ENCODE peak calls at places on chromosomes 5 and 9, in nine cellular contexts. One of them, this sample, is unnamed.

GRCh38 chr9:8234286-8234819 is 434.8 kb upstream of the DMAC1 start:
- DNase-seq in HL-60: no peak
- DNase-seq in skeletal muscle cell: no peak
- DNase-seq in activated CD8-positive, alpha-beta memory T cell treated with anti-CD3 and anti-CD28 coated beads for 48 hours: no peak
- DNase-seq in DND-41: no peak
- DNase-seq in mammary epithelial cell: no peak
- DNase-seq in stimulated activated CD4-positive, alpha-beta T cell treated with anti-CD3 and anti-CD28 coated beads, Interleukin-2, amount 100 ng/mL, for 48 hours: no peak
- DNase-seq in stimulated activated CD8-positive, alpha-beta memory T cell treated with anti-CD3 and anti-CD28 coated beads, Interleukin-7, amount 100 ng/mL, for 4 hours: no peak
- DNase-seq in hepatic stellate cell: no peak
- DNase-seq in this sample: no peak

GRCh38 chr9:83062653-83063527 is at the start of gene RASEF:
- DNase-seq in HL-60: no peak
- DNase-seq in skeletal muscle cell: no peak
- DNase-seq in activated CD8-positive, alpha-beta memory T cell treated with anti-CD3 and anti-CD28 coated beads for 48 hours: no peak
- DNase-seq in DND-41: no peak
- DNase-seq in mammary epithelial cell: peak
- DNase-seq in stimulated activated CD4-positive, alpha-beta T cell treated with anti-CD3 and anti-CD28 coated beads, Interleukin-2, amount 100 ng/mL, for 48 hours: no peak
- DNase-seq in stimulated activated CD8-positive, alpha-beta memory T cell treated with anti-CD3 and anti-CD28 coated beads, Interleukin-7, amount 100 ng/mL, for 4 hours: no peak
- DNase-seq in hepatic stellate cell: no peak
- DNase-seq in this sample: no peak

GRCh38 chr9:34399729-34400128 is 23.0 kb upstream of the MYORG start:
- DNase-seq in HL-60: no peak
- DNase-seq in skeletal muscle cell: no peak
- DNase-seq in activated CD8-positive, alpha-beta memory T cell treated with anti-CD3 and anti-CD28 coated beads for 48 hours: no peak
- DNase-seq in DND-41: no peak
- DNase-seq in mammary epithelial cell: no peak
- DNase-seq in stimulated activated CD4-positive, alpha-beta T cell treated with anti-CD3 and anti-CD28 coated beads, Interleukin-2, amount 100 ng/mL, for 48 hours: no peak
- DNase-seq in stimulated activated CD8-positive, alpha-beta memory T cell treated with anti-CD3 and anti-CD28 coated beads, Interleukin-7, amount 100 ng/mL, for 4 hours: no peak
- DNase-seq in hepatic stellate cell: no peak
- DNase-seq in this sample: no peak

GRCh38 chr5:147216552-147217154 is 18.2 kb upstream of the STK32A start:
- DNase-seq in HL-60: no peak
- DNase-seq in skeletal muscle cell: no peak
- DNase-seq in activated CD8-positive, alpha-beta memory T cell treated with anti-CD3 and anti-CD28 coated beads for 48 hours: no peak
- DNase-seq in DND-41: no peak
- DNase-seq in mammary epithelial cell: no peak
- DNase-seq in stimulated activated CD4-positive, alpha-beta T cell treated with anti-CD3 and anti-CD28 coated beads, Interleukin-2, amount 100 ng/mL, for 48 hours: no peak
- DNase-seq in stimulated activated CD8-positive, alpha-beta memory T cell treated with anti-CD3 and anti-CD28 coated beads, Interleukin-7, amount 100 ng/mL, for 4 hours: no peak
- DNase-seq in hepatic stellate cell: no peak
- DNase-seq in this sample: no peak

GRCh38 chr5:67095346-67095871 is 101.2 kb downstream of the CD180 start:
- DNase-seq in HL-60: no peak
- DNase-seq in skeletal muscle cell: peak
- DNase-seq in activated CD8-positive, alpha-beta memory T cell treated with anti-CD3 and anti-CD28 coated beads for 48 hours: no peak
- DNase-seq in DND-41: no peak
- DNase-seq in mammary epithelial cell: peak
- DNase-seq in stimulated activated CD4-positive, alpha-beta T cell treated with anti-CD3 and anti-CD28 coated beads, Interleukin-2, amount 100 ng/mL, for 48 hours: no peak
- DNase-seq in stimulated activated CD8-positive, alpha-beta memory T cell treated with anti-CD3 and anti-CD28 coated beads, Interleukin-7, amount 100 ng/mL, for 4 hours: no peak
- DNase-seq in hepatic stellate cell: no peak
- DNase-seq in this sample: no peak

GRCh38 chr9:18896531-18897179 is 136.4 kb downstream of the SAXO1 start:
- DNase-seq in HL-60: peak
- DNase-seq in skeletal muscle cell: no peak
- DNase-seq in activated CD8-positive, alpha-beta memory T cell treated with anti-CD3 and anti-CD28 coated beads for 48 hours: no peak
- DNase-seq in DND-41: peak
- DNase-seq in mammary epithelial cell: peak
- DNase-seq in stimulated activated CD4-positive, alpha-beta T cell treated with anti-CD3 and anti-CD28 coated beads, Interleukin-2, amount 100 ng/mL, for 48 hours: no peak
- DNase-seq in stimulated activated CD8-positive, alpha-beta memory T cell treated with anti-CD3 and anti-CD28 coated beads, Interleukin-7, amount 100 ng/mL, for 4 hours: no peak
- DNase-seq in hepatic stellate cell: no peak
- DNase-seq in this sample: no peak

GRCh38 chr9:92709954-92710353 is 40.0 kb upstream of the IPPK start:
- DNase-seq in HL-60: no peak
- DNase-seq in skeletal muscle cell: no peak
- DNase-seq in activated CD8-positive, alpha-beta memory T cell treated with anti-CD3 and anti-CD28 coated beads for 48 hours: no peak
- DNase-seq in DND-41: no peak
- DNase-seq in mammary epithelial cell: no peak
- DNase-seq in stimulated activated CD4-positive, alpha-beta T cell treated with anti-CD3 and anti-CD28 coated beads, Interleukin-2, amount 100 ng/mL, for 48 hours: no peak
- DNase-seq in stimulated activated CD8-positive, alpha-beta memory T cell treated with anti-CD3 and anti-CD28 coated beads, Interleukin-7, amount 100 ng/mL, for 4 hours: no peak
- DNase-seq in hepatic stellate cell: no peak
- DNase-seq in this sample: no peak

GRCh38 chr5:60312098-60312497 is 387.9 kb downstream of the DEPDC1B start:
- DNase-seq in HL-60: no peak
- DNase-seq in skeletal muscle cell: no peak
- DNase-seq in activated CD8-positive, alpha-beta memory T cell treated with anti-CD3 and anti-CD28 coated beads for 48 hours: no peak
- DNase-seq in DND-41: no peak
- DNase-seq in mammary epithelial cell: no peak
- DNase-seq in stimulated activated CD4-positive, alpha-beta T cell treated with anti-CD3 and anti-CD28 coated beads, Interleukin-2, amount 100 ng/mL, for 48 hours: no peak
- DNase-seq in stimulated activated CD8-positive, alpha-beta memory T cell treated with anti-CD3 and anti-CD28 coated beads, Interleukin-7, amount 100 ng/mL, for 4 hours: no peak
- DNase-seq in hepatic stellate cell: no peak
- DNase-seq in this sample: no peak

GRCh38 chr9:438961-439768 is 224.5 kb downstream of the DOCK8 start:
- DNase-seq in HL-60: no peak
- DNase-seq in skeletal muscle cell: no peak
- DNase-seq in activated CD8-positive, alpha-beta memory T cell treated with anti-CD3 and anti-CD28 coated beads for 48 hours: no peak
- DNase-seq in DND-41: no peak
- DNase-seq in mammary epithelial cell: peak
- DNase-seq in stimulated activated CD4-positive, alpha-beta T cell treated with anti-CD3 and anti-CD28 coated beads, Interleukin-2, amount 100 ng/mL, for 48 hours: no peak
- DNase-seq in stimulated activated CD8-positive, alpha-beta memory T cell treated with anti-CD3 and anti-CD28 coated beads, Interleukin-7, amount 100 ng/mL, for 4 hours: no peak
- DNase-seq in hepatic stellate cell: no peak
- DNase-seq in this sample: no peak

GRCh38 chr5:172163346-172163745 is 24.7 kb downstream of the STK10 start:
- DNase-seq in HL-60: no peak
- DNase-seq in skeletal muscle cell: no peak
- DNase-seq in activated CD8-positive, alpha-beta memory T cell treated with anti-CD3 and anti-CD28 coated beads for 48 hours: no peak
- DNase-seq in DND-41: no peak
- DNase-seq in mammary epithelial cell: no peak
- DNase-seq in stimulated activated CD4-positive, alpha-beta T cell treated with anti-CD3 and anti-CD28 coated beads, Interleukin-2, amount 100 ng/mL, for 48 hours: no peak
- DNase-seq in stimulated activated CD8-positive, alpha-beta memory T cell treated with anti-CD3 and anti-CD28 coated beads, Interleukin-7, amount 100 ng/mL, for 4 hours: no peak
- DNase-seq in hepatic stellate cell: no peak
- DNase-seq in this sample: no peak

GRCh38 chr5:132283423-132284043 is 10.7 kb upstream of the SLC22A4 start:
- DNase-seq in HL-60: no peak
- DNase-seq in skeletal muscle cell: no peak
- DNase-seq in activated CD8-positive, alpha-beta memory T cell treated with anti-CD3 and anti-CD28 coated beads for 48 hours: no peak
- DNase-seq in DND-41: no peak
- DNase-seq in mammary epithelial cell: peak
- DNase-seq in stimulated activated CD4-positive, alpha-beta T cell treated with anti-CD3 and anti-CD28 coated beads, Interleukin-2, amount 100 ng/mL, for 48 hours: no peak
- DNase-seq in stimulated activated CD8-positive, alpha-beta memory T cell treated with anti-CD3 and anti-CD28 coated beads, Interleukin-7, amount 100 ng/mL, for 4 hours: no peak
- DNase-seq in hepatic stellate cell: peak
- DNase-seq in this sample: no peak

GRCh38 chr5:91306497-91306896 is 76.6 kb downstream of the ARRDC3 start:
- DNase-seq in HL-60: no peak
- DNase-seq in skeletal muscle cell: no peak
- DNase-seq in activated CD8-positive, alpha-beta memory T cell treated with anti-CD3 and anti-CD28 coated beads for 48 hours: no peak
- DNase-seq in DND-41: no peak
- DNase-seq in mammary epithelial cell: no peak
- DNase-seq in stimulated activated CD4-positive, alpha-beta T cell treated with anti-CD3 and anti-CD28 coated beads, Interleukin-2, amount 100 ng/mL, for 48 hours: no peak
- DNase-seq in stimulated activated CD8-positive, alpha-beta memory T cell treated with anti-CD3 and anti-CD28 coated beads, Interleukin-7, amount 100 ng/mL, for 4 hours: no peak
- DNase-seq in hepatic stellate cell: no peak
- DNase-seq in this sample: no peak

GRCh38 chr5:57735754-57736153 is 253.1 kb upstream of the ACTBL2 start:
- DNase-seq in HL-60: no peak
- DNase-seq in skeletal muscle cell: peak
- DNase-seq in activated CD8-positive, alpha-beta memory T cell treated with anti-CD3 and anti-CD28 coated beads for 48 hours: no peak
- DNase-seq in DND-41: no peak
- DNase-seq in mammary epithelial cell: peak
- DNase-seq in stimulated activated CD4-positive, alpha-beta T cell treated with anti-CD3 and anti-CD28 coated beads, Interleukin-2, amount 100 ng/mL, for 48 hours: no peak
- DNase-seq in stimulated activated CD8-positive, alpha-beta memory T cell treated with anti-CD3 and anti-CD28 coated beads, Interleukin-7, amount 100 ng/mL, for 4 hours: no peak
- DNase-seq in hepatic stellate cell: peak
- DNase-seq in this sample: peak

GRCh38 chr5:141772281-141772680 is 90.3 kb upstream of the ARAP3 start:
- DNase-seq in HL-60: no peak
- DNase-seq in skeletal muscle cell: no peak
- DNase-seq in activated CD8-positive, alpha-beta memory T cell treated with anti-CD3 and anti-CD28 coated beads for 48 hours: no peak
- DNase-seq in DND-41: no peak
- DNase-seq in mammary epithelial cell: no peak
- DNase-seq in stimulated activated CD4-positive, alpha-beta T cell treated with anti-CD3 and anti-CD28 coated beads, Interleukin-2, amount 100 ng/mL, for 48 hours: no peak
- DNase-seq in stimulated activated CD8-positive, alpha-beta memory T cell treated with anti-CD3 and anti-CD28 coated beads, Interleukin-7, amount 100 ng/mL, for 4 hours: no peak
- DNase-seq in hepatic stellate cell: peak
- DNase-seq in this sample: no peak

GRCh38 chr9:127161081-127161621 is 38.7 kb upstream of the ANGPTL2 start:
- DNase-seq in HL-60: no peak
- DNase-seq in skeletal muscle cell: no peak
- DNase-seq in activated CD8-positive, alpha-beta memory T cell treated with anti-CD3 and anti-CD28 coated beads for 48 hours: no peak
- DNase-seq in DND-41: no peak
- DNase-seq in mammary epithelial cell: no peak
- DNase-seq in stimulated activated CD4-positive, alpha-beta T cell treated with anti-CD3 and anti-CD28 coated beads, Interleukin-2, amount 100 ng/mL, for 48 hours: no peak
- DNase-seq in stimulated activated CD8-positive, alpha-beta memory T cell treated with anti-CD3 and anti-CD28 coated beads, Interleukin-7, amount 100 ng/mL, for 4 hours: no peak
- DNase-seq in hepatic stellate cell: no peak
- DNase-seq in this sample: no peak

GRCh38 chr5:60014331-60014730 is 120.8 kb upstream of the PDE4D start:
- DNase-seq in HL-60: no peak
- DNase-seq in skeletal muscle cell: no peak
- DNase-seq in activated CD8-positive, alpha-beta memory T cell treated with anti-CD3 and anti-CD28 coated beads for 48 hours: no peak
- DNase-seq in DND-41: no peak
- DNase-seq in mammary epithelial cell: no peak
- DNase-seq in stimulated activated CD4-positive, alpha-beta T cell treated with anti-CD3 and anti-CD28 coated beads, Interleukin-2, amount 100 ng/mL, for 48 hours: no peak
- DNase-seq in stimulated activated CD8-positive, alpha-beta memory T cell treated with anti-CD3 and anti-CD28 coated beads, Interleukin-7, amount 100 ng/mL, for 4 hours: no peak
- DNase-seq in hepatic stellate cell: no peak
- DNase-seq in this sample: no peak

GRCh38 chr5:73540192-73540591 is 25.2 kb downstream of the ANKRA2 start:
- DNase-seq in HL-60: no peak
- DNase-seq in skeletal muscle cell: peak
- DNase-seq in activated CD8-positive, alpha-beta memory T cell treated with anti-CD3 and anti-CD28 coated beads for 48 hours: no peak
- DNase-seq in DND-41: no peak
- DNase-seq in mammary epithelial cell: peak
- DNase-seq in stimulated activated CD4-positive, alpha-beta T cell treated with anti-CD3 and anti-CD28 coated beads, Interleukin-2, amount 100 ng/mL, for 48 hours: no peak
- DNase-seq in stimulated activated CD8-positive, alpha-beta memory T cell treated with anti-CD3 and anti-CD28 coated beads, Interleukin-7, amount 100 ng/mL, for 4 hours: no peak
- DNase-seq in hepatic stellate cell: peak
- DNase-seq in this sample: no peak

GRCh38 chr5:56112526-56113121 is 117.9 kb upstream of the IL6ST start:
- DNase-seq in HL-60: no peak
- DNase-seq in skeletal muscle cell: no peak
- DNase-seq in activated CD8-positive, alpha-beta memory T cell treated with anti-CD3 and anti-CD28 coated beads for 48 hours: no peak
- DNase-seq in DND-41: no peak
- DNase-seq in mammary epithelial cell: peak
- DNase-seq in stimulated activated CD4-positive, alpha-beta T cell treated with anti-CD3 and anti-CD28 coated beads, Interleukin-2, amount 100 ng/mL, for 48 hours: no peak
- DNase-seq in stimulated activated CD8-positive, alpha-beta memory T cell treated with anti-CD3 and anti-CD28 coated beads, Interleukin-7, amount 100 ng/mL, for 4 hours: no peak
- DNase-seq in hepatic stellate cell: no peak
- DNase-seq in this sample: no peak

GRCh38 chr9:134690946-134691694 is 49.5 kb downstream of the COL5A1 start:
- DNase-seq in HL-60: no peak
- DNase-seq in skeletal muscle cell: no peak
- DNase-seq in activated CD8-positive, alpha-beta memory T cell treated with anti-CD3 and anti-CD28 coated beads for 48 hours: no peak
- DNase-seq in DND-41: no peak
- DNase-seq in mammary epithelial cell: no peak
- DNase-seq in stimulated activated CD4-positive, alpha-beta T cell treated with anti-CD3 and anti-CD28 coated beads, Interleukin-2, amount 100 ng/mL, for 48 hours: no peak
- DNase-seq in stimulated activated CD8-positive, alpha-beta memory T cell treated with anti-CD3 and anti-CD28 coated beads, Interleukin-7, amount 100 ng/mL, for 4 hours: no peak
- DNase-seq in hepatic stellate cell: peak
- DNase-seq in this sample: no peak

GRCh38 chr5:149656576-149657182 is 73.4 kb upstream of the PPARGC1B start:
- DNase-seq in HL-60: no peak
- DNase-seq in skeletal muscle cell: no peak
- DNase-seq in activated CD8-positive, alpha-beta memory T cell treated with anti-CD3 and anti-CD28 coated beads for 48 hours: no peak
- DNase-seq in DND-41: peak
- DNase-seq in mammary epithelial cell: peak
- DNase-seq in stimulated activated CD4-positive, alpha-beta T cell treated with anti-CD3 and anti-CD28 coated beads, Interleukin-2, amount 100 ng/mL, for 48 hours: peak
- DNase-seq in stimulated activated CD8-positive, alpha-beta memory T cell treated with anti-CD3 and anti-CD28 coated beads, Interleukin-7, amount 100 ng/mL, for 4 hours: no peak
- DNase-seq in hepatic stellate cell: no peak
- DNase-seq in this sample: no peak